ENCODE peak calls at places on chromosomes 11 and 22, in nine cellular contexts. V is testis; F is fibroblast of the aortic adventitia; K is upper lobe of right lung; J is neural crest cell; M is CD4-positive, alpha-beta T cell; H is coronary artery; C is AG04449; D is AG09319. Q is an unnamed sample.
A peak's percentile ranks its signal among the peaks of the same experiment; 100 is the strongest.

GRCh38 chr11:68855205-68855978 is 13.7 kb upstream of the CPT1A start:
- DNase-seq in K (peak; percentile 70), J (no peak), V (peak; percentile 44), D (no peak), M (no peak), F (no peak), H (no peak), C (no peak), Q (no peak)

GRCh38 chr11:94469416-94469815 is 24.2 kb downstream of the MRE11 start:
- DNase-seq in K (no peak), H (no peak), F (no peak), J (no peak), V (no peak), M (no peak), C (no peak), D (no peak), Q (peak; percentile 60)

GRCh38 chr11:120830092-120830491 is 193.8 kb upstream of the TBCEL start:
- DNase-seq in K (peak; percentile 28), D (no peak), V (no peak), M (no peak), F (no peak), J (no peak), C (no peak), H (no peak), Q (no peak)

GRCh38 chr11:62132188-62132587 is 8.4 kb downstream of the INCENP start:
- DNase-seq in J (no peak), M (no peak), D (no peak), V (no peak), F (no peak), H (no peak), K (no peak), C (no peak), Q (no peak)

GRCh38 chr11:11860103-11860979 is 18.6 kb downstream of the USP47 start:
- DNase-seq in K (no peak), M (no peak), J (no peak), F (peak; percentile 41), V (no peak), H (no peak), D (no peak), C (no peak), Q (no peak)

GRCh38 chr11:3090096-3090901 is 33.1 kb upstream of the CARS1 start:
- DNase-seq in D (no peak), C (no peak), F (no peak), V (no peak), H (no peak), M (no peak), J (no peak), K (peak; percentile 60), Q (no peak)

GRCh38 chr11:1052133-1053011 is 15.9 kb upstream of the MUC6 start:
- DNase-seq in M (no peak), C (no peak), F (no peak), H (no peak), V (no peak), K (peak; percentile 60), D (no peak), J (no peak), Q (no peak)

GRCh38 chr11:121421149-121421906 is 30.8 kb upstream of the SORL1 start:
- DNase-seq in J (no peak), V (no peak), C (no peak), H (no peak), F (no peak), D (no peak), M (no peak), K (no peak), Q (peak; percentile 34)

GRCh38 chr11:104968856-104969776 is 742 bp upstream of the CASP4 start:
- DNase-seq in J (no peak), C (no peak), M (no peak), V (peak; percentile 34), D (no peak), F (peak; percentile 59), H (peak; percentile 82), K (peak; percentile 60), Q (no peak)

GRCh38 chr11:22787565-22788162 is 41.9 kb downstream of the SVIP start:
- DNase-seq in J (peak; percentile 22), H (no peak), K (no peak), M (no peak), C (peak; percentile 14), D (no peak), F (peak; percentile 76), V (peak; percentile 23), Q (peak; percentile 56)

GRCh38 chr11:20599424-20600346 is at the start of gene SLC6A5:
- DNase-seq in V (peak; percentile 77), J (peak; percentile 75), F (peak; percentile 35), H (no peak), C (no peak), K (peak; percentile 69), D (no peak), M (no peak), Q (peak; percentile 21)

GRCh38 chr22:34427841-34428240 is 507.6 kb upstream of the LARGE1 start:
- DNase-seq in H (no peak), F (no peak), D (no peak), V (no peak), C (no peak), J (no peak), M (no peak), K (no peak), Q (no peak)

GRCh38 chr11:47161134-47161854 is 15.4 kb downstream of the ARFGAP2 start:
- DNase-seq in V (peak; percentile 74), M (peak; percentile 49), F (peak; percentile 75), D (peak; percentile 36), H (no peak), K (no peak), C (no peak), J (peak; percentile 70), Q (peak; percentile 79)

GRCh38 chr11:73359930-73360742 is 16.1 kb upstream of the RELT start:
- DNase-seq in C (no peak), F (peak; percentile 55), D (no peak), K (no peak), V (peak; percentile 39), J (peak; percentile 45), H (no peak), M (peak; percentile 26), Q (no peak)
- TF ChIP-seq CTCF in C (peak; percentile 46), F (peak; percentile 44), D (peak; percentile 38), K (no peak), V (peak; percentile 20), J (peak; percentile 60), H (no peak), M (peak; percentile 30), Q (peak; percentile 44)

DNA sequence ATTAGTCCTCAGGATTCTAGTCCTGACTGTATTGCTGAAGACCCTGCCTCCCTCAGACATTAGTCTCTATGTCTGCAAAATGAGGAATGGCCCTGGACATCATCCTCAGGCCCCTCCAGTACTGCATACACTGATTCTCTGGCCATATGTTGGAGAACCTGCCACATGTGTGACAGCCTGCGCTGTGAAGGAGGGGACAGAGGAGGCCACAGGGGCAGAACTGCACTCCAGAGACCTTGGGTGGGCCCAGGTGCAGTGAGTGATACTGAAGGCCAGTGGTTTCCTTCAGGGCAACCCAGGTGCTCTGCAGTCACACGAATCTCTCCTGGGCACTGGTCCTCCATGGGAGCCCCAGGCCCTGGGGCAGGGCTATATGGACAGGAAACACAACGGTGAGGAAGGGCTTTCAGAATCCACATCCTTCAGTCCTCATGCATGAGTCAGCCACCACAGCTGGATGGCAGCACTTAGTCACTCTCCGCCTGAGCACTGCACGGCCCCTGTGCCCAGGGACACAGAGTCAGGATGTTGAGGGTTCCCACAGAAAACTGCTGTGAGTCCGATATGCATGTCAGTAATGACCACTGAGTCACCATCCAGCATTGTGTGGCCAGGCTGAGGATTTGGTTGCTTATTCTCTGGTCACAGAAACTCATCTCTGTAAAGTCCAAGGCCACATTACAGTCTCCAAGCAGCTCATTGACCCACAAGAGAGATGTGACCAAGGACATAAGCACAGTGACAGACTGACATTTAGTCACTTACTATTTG is 39.7 kb downstream of the ME3 start:
- DNase-seq in D (peak; percentile 71), M (no peak), V (peak; percentile 36), J (no peak), H (no peak), F (peak; percentile 85), C (peak; percentile 85), K (no peak), Q (peak; percentile 26)
- TF ChIP-seq CTCF in D (peak; percentile 51), M (no peak), V (no peak), J (no peak), H (peak; percentile 24), F (peak; percentile 40), C (peak; percentile 52), K (peak; percentile 25), Q (no peak)

GRCh38 chr11:18366286-18366685 is 28.1 kb upstream of the LDHA start:
- DNase-seq in M (no peak), K (no peak), D (no peak), C (no peak), H (no peak), F (no peak), J (no peak), V (no peak), Q (no peak)

GRCh38 chr11:18367431-18367830 is 26.9 kb upstream of the LDHA start:
- DNase-seq in K (no peak), M (no peak), J (no peak), F (no peak), V (no peak), C (no peak), H (no peak), D (no peak), Q (no peak)

GRCh38 chr11:18364495-18365047 is 29.8 kb upstream of the LDHA start:
- DNase-seq in D (no peak), V (no peak), H (no peak), F (peak; percentile 43), C (no peak), K (no peak), M (no peak), J (no peak), Q (no peak)

GRCh38 chr11:18368236-18368635 is 26.1 kb upstream of the LDHA start:
- DNase-seq in M (no peak), H (no peak), F (peak; percentile 58), K (no peak), C (no peak), V (no peak), J (no peak), D (no peak), Q (no peak)

GRCh38 chr11:18365736-18366135 is 28.6 kb upstream of the LDHA start:
- DNase-seq in J (no peak), V (no peak), M (no peak), D (no peak), H (no peak), C (no peak), K (no peak), F (no peak), Q (no peak)
- TF ChIP-seq CTCF in J (no peak), V (no peak), M (no peak), D (no peak), H (no peak), C (no peak), K (no peak), F (no peak), Q (no peak)

GRCh38 chr11:134951305-134951700 is 539.3 kb upstream of the B3GAT1 start:
- DNase-seq in V (no peak), F (peak; percentile 72), C (peak; percentile 29), K (no peak), H (no peak), M (no peak), D (no peak), J (no peak), Q (no peak)
- TF ChIP-seq CTCF in V (no peak), F (no peak), C (no peak), K (no peak), H (no peak), M (no peak), D (no peak), J (no peak), Q (no peak)